ENCODE peak calls at places on chromosome 20, in six cellular contexts. F, I, N, B, C and U are unnamed samples.

GRCh38 chr20:21583486-21584168 is 69.8 kb upstream of the NKX2-2 start:
- DNase-seq in F (no peak), I (no peak), N (no peak), B (no peak), C (no peak), U (no peak)

GRCh38 chr20:5806457-5807263 is 56.5 kb downstream of the SHLD1 start:
- DNase-seq in F (no peak), I (no peak), N (no peak), B (no peak), C (no peak), U (no peak)

GRCh38 chr20:12535316-12535715 is 473.5 kb upstream of the SPTLC3 start:
- DNase-seq in F (no peak), I (no peak), N (no peak), B (no peak), C (no peak), U (no peak)

GRCh38 chr20:32680544-32681174 is 6.9 kb upstream of the C20orf203 start:
- DNase-seq in F (no peak), I (no peak), N (no peak), B (no peak), C (no peak), U (no peak)

GRCh38 chr20:57993738-57994431 is 234.6 kb downstream of the ANKRD60 start:
- DNase-seq in F (no peak), I (no peak), N (no peak), B (no peak), C (no peak), U (no peak)

GRCh38 chr20:53921443-53921973 is 148.9 kb downstream of the BCAS1 start:
- DNase-seq in F (no peak), I (no peak), N (no peak), B (no peak), C (no peak), U (no peak)

GRCh38 chr20:53918949-53919361 is 151.4 kb downstream of the BCAS1 start:
- DNase-seq in F (no peak), I (peak), N (no peak), B (no peak), C (no peak), U (no peak)

GRCh38 chr20:5877128-5877527 is 73.2 kb downstream of the TRMT6 start:
- DNase-seq in F (no peak), I (no peak), N (no peak), B (no peak), C (no peak), U (no peak)

GRCh38 chr20:8454137-8454712 is 322.2 kb downstream of the PLCB1 start:
- DNase-seq in F (no peak), I (peak), N (no peak), B (no peak), C (peak), U (no peak)

GRCh38 chr20:53258741-53259140 is 286.6 kb downstream of the TSHZ2 start:
- DNase-seq in F (no peak), I (no peak), N (no peak), B (no peak), C (no peak), U (no peak)

GRCh38 chr20:57709823-57710799 is at the start of gene PMEPA1:
- DNase-seq in F (peak), I (peak), N (peak), B (peak), C (peak), U (peak)